ENCODE peak calls at places on chromosomes 6 and 20, in seven cellular contexts. M is Peyer's patch, D is neuronal stem cell, R is heart right ventricle, T is adrenal gland, J is fibroblast of mammary gland, N is ovary. P is an unnamed sample.

GRCh38 chr6:1316482-1317220 is 4.8 kb downstream of the FOXQ1 start:
- DNase-seq in T (no peak), R (no peak), D (no peak), J (no peak), M (no peak), N (no peak), P (no peak)

GRCh38 chr6:80254716-80255115 is 148.2 kb downstream of the BCKDHB start:
- DNase-seq in J (no peak), N (no peak), T (no peak), D (no peak), M (no peak), R (no peak), P (no peak)

GRCh38 chr6:71125216-71125615 is 163.4 kb upstream of the OGFRL1 start:
- DNase-seq in R (no peak), D (no peak), J (no peak), M (no peak), T (no peak), N (no peak), P (no peak)

GRCh38 chr6:92701425-92702096 is 717.8 kb downstream of the EPHA7 start:
- DNase-seq in D (no peak), T (no peak), J (no peak), M (no peak), N (no peak), R (no peak), P (no peak)

GRCh38 chr6:103769431-103769830 is 1090.3 kb downstream of the HACE1 start:
- DNase-seq in J (no peak), M (no peak), T (no peak), D (no peak), R (no peak), N (no peak), P (no peak)

GRCh38 chr6:140371360-140371870 is 997.0 kb upstream of the CITED2 start:
- DNase-seq in N (no peak), R (no peak), T (no peak), M (no peak), D (no peak), J (no peak), P (no peak)

GRCh38 chr20:23445596-23446217 is 6.2 kb downstream of the CSTL1 start:
- DNase-seq in T (peak), J (peak), R (no peak), M (no peak), D (no peak), N (no peak), P (no peak)

GRCh38 chr20:62448788-62449187 is 21.4 kb upstream of the RBBP8NL start:
- DNase-seq in R (no peak), J (no peak), D (peak), N (no peak), T (no peak), M (no peak), P (no peak)

GRCh38 chr6:115456848-115457247 is 603.8 kb downstream of the FRK start:
- DNase-seq in T (no peak), M (no peak), R (no peak), J (no peak), N (no peak), D (no peak), P (no peak)

GRCh38 chr20:1720845-1721475 is 63.4 kb upstream of the SIRPG start:
- DNase-seq in T (no peak), M (no peak), D (no peak), N (no peak), J (no peak), R (no peak), P (no peak)

GRCh38 chr6:5201271-5201670 is 59.5 kb downstream of the LYRM4 start:
- DNase-seq in R (no peak), M (no peak), J (no peak), T (no peak), D (no peak), N (no peak), P (no peak)

GRCh38 chr6:121951918-121952379 is 447.5 kb upstream of the HSF2 start:
- DNase-seq in J (peak), M (no peak), T (no peak), R (no peak), N (no peak), D (no peak), P (no peak)

GRCh38 chr6:146355521-146356100 is 188.0 kb upstream of the RAB32 start:
- DNase-seq in R (no peak), M (no peak), N (no peak), D (peak), T (no peak), J (no peak), P (no peak)

GRCh38 chr6:146358341-146359046 is 185.1 kb upstream of the RAB32 start:
- DNase-seq in J (peak), R (no peak), T (no peak), N (no peak), D (no peak), M (no peak), P (no peak)

GRCh38 chr6:146354451-146354850 is 189.2 kb upstream of the RAB32 start:
- DNase-seq in R (no peak), J (no peak), M (no peak), T (no peak), N (no peak), D (no peak), P (no peak)

GRCh38 chr6:146359123-146359522 is 184.5 kb upstream of the RAB32 start:
- DNase-seq in D (no peak), R (no peak), N (no peak), J (no peak), M (no peak), T (no peak), P (no peak)

DNA sequence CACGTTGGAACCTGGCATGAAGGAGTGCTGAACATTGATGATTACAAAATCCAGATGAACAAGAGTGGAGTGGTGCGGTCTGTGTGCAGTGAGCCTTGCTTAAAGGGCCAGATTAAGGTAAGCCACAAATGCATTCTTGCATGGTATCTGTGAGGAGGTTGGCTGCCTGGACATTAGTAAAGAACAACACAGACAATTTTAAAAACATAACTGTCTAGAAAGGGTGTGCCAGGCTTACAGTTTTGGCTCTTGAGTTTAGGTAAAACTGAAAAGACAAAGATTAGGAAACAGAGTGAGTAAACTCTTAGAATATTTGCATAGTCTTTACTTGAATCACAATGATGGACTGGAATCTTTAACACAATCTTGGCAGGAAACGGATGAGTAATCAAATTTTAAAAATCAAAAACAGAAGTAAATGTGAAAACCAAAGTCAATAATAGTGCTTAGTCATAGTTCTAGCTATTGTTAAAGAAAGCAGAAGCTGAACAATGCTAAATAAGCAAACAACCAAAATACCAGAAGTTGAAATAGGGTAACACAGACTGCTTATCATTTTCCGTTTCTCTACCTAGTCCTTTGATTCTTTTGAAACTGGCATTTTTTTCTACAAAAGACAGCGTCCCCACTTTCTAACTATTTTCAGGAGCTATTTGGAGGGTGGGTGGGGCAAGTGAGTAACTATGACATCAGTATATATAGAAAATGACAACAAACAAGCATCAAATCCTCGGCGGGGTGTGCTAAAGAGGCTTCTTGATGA is 185.9 kb upstream of the RAB32 start:
- DNase-seq in R (no peak), N (no peak), M (no peak), J (peak), T (no peak), D (no peak), P (no peak)
- H3K4me3 ChIP-seq in R (no peak), N (no peak), M (no peak), J (peak), T (no peak), D (no peak), P (no peak)

DNA sequence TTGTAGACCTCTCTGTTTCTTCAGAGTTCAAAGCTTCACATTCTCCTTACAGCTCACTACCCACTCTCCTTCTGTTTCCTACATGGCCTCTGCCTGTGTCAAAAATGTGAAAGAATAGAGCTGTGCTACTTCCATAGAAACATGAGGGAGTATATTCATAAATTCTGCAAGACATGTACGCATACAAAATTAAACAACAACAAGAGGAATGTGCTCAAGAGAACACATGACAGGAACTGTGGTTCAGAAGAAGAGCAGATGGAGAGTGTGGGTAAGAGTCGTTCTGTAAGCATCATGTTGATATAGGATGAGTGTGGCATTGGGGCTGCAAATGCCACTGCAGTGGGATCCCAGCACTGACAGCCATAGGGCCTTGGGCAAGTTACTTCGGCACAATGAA is 266.6 kb upstream of the SASH1 start:
- DNase-seq in T (no peak), N (no peak), R (no peak), D (no peak), M (no peak), J (no peak), P (no peak)
- H3K4me3 ChIP-seq in T (no peak), N (no peak), R (no peak), D (no peak), M (no peak), J (no peak), P (no peak)

DNA sequence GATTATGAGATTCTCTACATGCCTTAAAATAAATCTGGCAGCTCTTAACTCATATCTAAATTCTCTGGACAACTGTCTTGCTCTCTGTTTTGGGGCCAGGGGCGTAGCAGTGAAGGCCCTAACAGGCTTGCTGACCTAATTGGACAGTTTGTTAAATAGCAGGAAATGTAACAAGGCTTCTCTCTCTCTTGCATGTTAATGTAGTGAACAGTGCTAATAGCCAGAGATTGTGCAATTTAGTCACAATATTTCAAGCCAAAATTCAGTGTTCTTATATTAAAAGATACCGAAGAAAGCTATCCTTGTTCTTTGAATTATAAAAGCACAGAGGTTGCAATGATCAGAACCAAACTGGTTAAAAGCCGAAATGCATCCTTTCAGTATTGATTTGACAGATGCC is 3.0 kb downstream of the PPP1R3D start:
- DNase-seq in R (no peak), N (no peak), T (no peak), J (no peak), D (no peak), M (no peak), P (no peak)
- H3K4me3 ChIP-seq in R (peak), N (no peak), T (no peak), J (no peak), D (no peak), M (no peak), P (no peak)

GRCh38 chr6:37695857-37696219 is 1.8 kb downstream of the MDGA1 start:
- DNase-seq in J (no peak), N (no peak), M (no peak), R (no peak), T (no peak), D (no peak), P (no peak)
- H3K4me3 ChIP-seq in J (peak), N (peak), M (peak), R (peak), T (peak), D (peak), P (peak)

DNA sequence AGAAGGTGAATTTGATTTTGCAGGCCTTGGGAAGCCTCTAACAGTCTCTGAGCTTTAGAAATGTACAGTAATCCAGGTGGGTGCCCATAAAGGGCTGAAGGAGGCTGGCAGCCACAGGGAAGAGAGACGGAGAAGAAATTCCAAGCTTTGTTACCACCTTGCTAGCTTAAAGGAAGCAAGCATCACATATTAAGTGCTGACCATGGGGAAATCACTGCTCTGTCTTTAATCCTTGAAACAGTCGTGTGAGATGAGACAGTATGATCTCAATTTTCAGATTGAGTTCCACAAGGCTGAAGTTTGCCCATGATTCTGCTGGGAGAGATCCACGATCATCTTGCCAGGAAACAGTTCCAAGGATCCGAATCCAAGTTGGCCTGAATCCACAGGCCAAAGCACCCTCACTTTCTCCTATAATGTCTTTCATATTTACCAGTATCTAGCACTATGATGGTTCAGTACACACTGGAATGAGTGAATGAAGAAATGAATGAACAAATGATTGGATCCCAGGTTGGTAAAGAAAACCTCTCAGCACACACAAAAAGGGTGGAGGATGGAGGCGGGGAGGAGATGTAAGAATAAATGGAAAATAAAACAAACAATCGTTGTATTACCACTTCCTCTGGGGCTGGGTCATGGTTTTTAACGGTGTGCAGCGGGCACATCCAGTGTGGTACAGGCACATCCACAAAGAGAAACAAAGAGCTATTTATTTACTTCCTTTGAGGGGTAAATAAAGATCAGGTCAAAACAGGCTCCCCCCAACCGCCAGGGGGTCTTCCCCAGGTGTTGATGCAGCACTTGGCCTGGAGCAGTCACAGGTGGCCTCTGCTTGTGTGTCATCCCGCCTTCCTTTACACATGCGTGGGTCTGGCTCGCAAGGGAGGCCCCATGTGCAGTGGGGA is 28.2 kb upstream of the TAF8 start:
- DNase-seq in T (no peak), D (no peak), R (no peak), J (peak), M (peak), N (no peak), P (no peak)
- H3K4me3 ChIP-seq in T (no peak), D (no peak), R (no peak), J (no peak), M (no peak), N (no peak), P (no peak)

GRCh38 chr20:57398901-57399535 is 7.8 kb downstream of the RBM38 start:
- DNase-seq in D (no peak), M (no peak), R (no peak), T (no peak), J (no peak), N (no peak), P (no peak)

GRCh38 chr20:57399587-57400261 is 8.5 kb downstream of the RBM38 start:
- DNase-seq in N (no peak), D (no peak), J (no peak), M (peak), R (peak), T (no peak), P (no peak)

GRCh38 chr20:57400821-57401564 is 9.8 kb downstream of the RBM38 start:
- DNase-seq in N (no peak), T (no peak), M (peak), D (no peak), R (no peak), J (no peak), P (no peak)

GRCh38 chr20:57401565-57401918 is 10.3 kb downstream of the RBM38 start:
- DNase-seq in M (no peak), N (no peak), J (no peak), R (no peak), D (no peak), T (no peak), P (no peak)

DNA sequence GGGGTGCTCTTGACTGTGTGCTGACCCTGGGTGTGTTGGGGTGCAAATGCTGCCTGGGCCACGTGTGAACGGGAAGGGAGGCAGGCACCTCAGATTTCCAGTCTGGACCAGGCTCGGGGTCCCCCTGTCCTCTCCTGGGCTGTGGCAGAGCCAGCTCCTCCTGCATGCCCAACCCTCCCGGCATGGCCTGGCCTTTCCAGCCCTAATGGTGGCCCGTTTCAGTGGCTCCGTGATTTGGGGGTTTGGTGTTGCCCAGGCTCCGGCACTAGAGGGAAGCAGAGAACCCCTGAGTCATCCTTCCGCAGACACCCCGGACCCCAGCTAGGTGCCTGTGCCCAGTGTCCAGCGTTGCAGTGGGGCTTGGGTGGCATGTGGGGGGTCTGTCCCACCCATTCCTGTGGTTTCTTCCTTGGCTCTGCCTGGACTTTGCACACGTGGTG is 9.1 kb downstream of the RBM38 start:
- DNase-seq in R (no peak), J (no peak), D (no peak), N (no peak), M (peak), T (no peak), P (no peak)
- H3K4me3 ChIP-seq in R (no peak), J (no peak), D (no peak), N (no peak), M (no peak), T (no peak), P (no peak)

GRCh38 chr6:46254946-46255345 is 84.2 kb upstream of the ENPP5 start:
- DNase-seq in R (no peak), M (no peak), D (no peak), J (no peak), N (no peak), T (no peak), P (no peak)
- H3K4me3 ChIP-seq in R (no peak), M (no peak), D (no peak), J (no peak), N (no peak), T (no peak), P (no peak)

GRCh38 chr6:137491478-137491877 is 2.7 kb downstream of the OLIG3 start:
- DNase-seq in N (no peak), R (no peak), M (no peak), D (peak), T (no peak), J (no peak), P (no peak)
- H3K4me3 ChIP-seq in N (no peak), R (no peak), M (no peak), D (no peak), T (no peak), J (no peak), P (no peak)

P was measured in coronary artery.